ENCODE peak calls at places on chromosomes 4 and X, in seven cellular contexts. G is esophagus muscularis mucosa, C is stomach, X is suprapubic skin, V is breast epithelium, R is SK-N-SH, B is Panc1. L is an unnamed sample.

GRCh38 chrX:21847342-21847741 is 7.9 kb downstream of the MBTPS2 start:
- DNase-seq in G (no peak), C (no peak), X (no peak), V (no peak), R (no peak), B (no peak), L (no peak)

GRCh38 chr4:33425916-33426315 is 2705.7 kb downstream of the PCDH7 start:
- DNase-seq in G (no peak), C (no peak), X (no peak), V (no peak), R (no peak), B (no peak), L (no peak)

GRCh38 chrX:109974906-109975655 is 27.8 kb upstream of the TMEM164 start:
- DNase-seq in G (no peak), C (no peak), X (no peak), V (no peak), R (no peak), B (no peak), L (no peak)

GRCh38 chr4:94558392-94558920 is 106.7 kb downstream of the PDLIM5 start:
- DNase-seq in G (no peak), C (no peak), X (no peak), V (no peak), R (no peak), B (no peak), L (no peak)

GRCh38 chrX:21374163-21374993 is at the start of gene CNKSR2:
- DNase-seq in G (no peak), C (peak; percentile 65), X (peak; percentile 55), V (no peak), R (peak; percentile 87), B (no peak), L (no peak)

GRCh38 chr4:139227729-139228404 is 50.8 kb upstream of the ELF2 start:
- DNase-seq in G (no peak), C (no peak), X (no peak), V (no peak), R (no peak), B (no peak), L (no peak)

GRCh38 chr4:138910201-138910913 is 105.2 kb upstream of the NOCT start:
- DNase-seq in G (no peak), C (peak; percentile 37), X (no peak), V (no peak), R (peak; percentile 52), B (no peak), L (no peak)

GRCh38 chr4:88054229-88054628 is 46.8 kb downstream of the PKD2 start:
- DNase-seq in G (no peak), C (no peak), X (no peak), V (no peak), R (no peak), B (no peak), L (no peak)

GRCh38 chr4:158621729-158622128 is 50.0 kb downstream of the C4orf46 start:
- DNase-seq in G (no peak), C (no peak), X (no peak), V (no peak), R (no peak), B (no peak), L (no peak)

GRCh38 chr4:80005863-80006262 is 67.2 kb downstream of the ANTXR2 start:
- DNase-seq in G (no peak), C (no peak), X (no peak), V (no peak), R (no peak), B (no peak), L (no peak)

GRCh38 chrX:129480889-129481288 is 42.4 kb downstream of the SMARCA1 start:
- DNase-seq in G (no peak), C (no peak), X (no peak), V (no peak), R (no peak), B (no peak), L (no peak)

GRCh38 chrX:112662559-112663427 is 16.9 kb downstream of the LHFPL1 start:
- DNase-seq in G (no peak), C (no peak), X (no peak), V (no peak), R (no peak), B (no peak), L (no peak)

GRCh38 chr4:154491341-154491679 is 289 bp downstream of the DCHS2 start:
- DNase-seq in G (peak; percentile 89), C (no peak), X (no peak), V (no peak), R (peak; percentile 35), B (no peak), L (no peak)

GRCh38 chr4:140839888-140840790 is 84.0 kb upstream of the TBC1D9 start:
- DNase-seq in G (no peak), C (no peak), X (no peak), V (no peak), R (no peak), B (no peak), L (no peak)

GRCh38 chrX:131271274-131271673 is 17.8 kb downstream of the IGSF1 start:
- DNase-seq in G (no peak), C (no peak), X (no peak), V (no peak), R (no peak), B (no peak), L (no peak)

GRCh38 chrX:81206471-81206870 is 4.6 kb downstream of the SH3BGRL start:
- DNase-seq in G (no peak), C (no peak), X (no peak), V (no peak), R (no peak), B (no peak), L (no peak)

GRCh38 chr4:19961092-19961491 is 290.6 kb upstream of the SLIT2 start:
- DNase-seq in G (no peak), C (no peak), X (no peak), V (no peak), R (no peak), B (no peak), L (no peak)

GRCh38 chrX:29948653-29949052 is 266.7 kb upstream of the MAGEB2 start:
- DNase-seq in G (no peak), C (no peak), X (no peak), V (no peak), R (no peak), B (no peak), L (no peak)

GRCh38 chr4:163367651-163368050 is 24.0 kb downstream of the NPY5R start:
- DNase-seq in G (no peak), C (no peak), X (no peak), V (no peak), R (no peak), B (no peak), L (no peak)

GRCh38 chrX:86061407-86061806 is 14.0 kb upstream of the CHM start:
- DNase-seq in G (no peak), C (no peak), X (no peak), V (no peak), R (no peak), B (no peak), L (no peak)

GRCh38 chrX:48573690-48574269 is 504 bp upstream of the RBM3 start:
- DNase-seq in G (no peak), C (peak; percentile 30), X (peak; percentile 71), V (peak; percentile 28), R (peak; percentile 40), B (no peak), L (no peak)

GRCh38 chrX:110015027-110015426 is 12.1 kb downstream of the TMEM164 start:
- DNase-seq in G (no peak), C (no peak), X (no peak), V (no peak), R (no peak), B (no peak), L (no peak)

GRCh38 chr4:89482248-89482647 is 174.6 kb upstream of the GPRIN3 start:
- DNase-seq in G (no peak), C (no peak), X (no peak), V (no peak), R (peak; percentile 61), B (no peak), L (no peak)

GRCh38 chrX:15301924-15302323 is 13.5 kb downstream of the ASB11 start:
- DNase-seq in G (no peak), C (no peak), X (peak; percentile 81), V (no peak), R (no peak), B (no peak), L (no peak)

GRCh38 chr4:161546902-161547301 is 616.9 kb downstream of the FSTL5 start:
- DNase-seq in G (no peak), C (no peak), X (no peak), V (no peak), R (no peak), B (no peak), L (no peak)

DNA sequence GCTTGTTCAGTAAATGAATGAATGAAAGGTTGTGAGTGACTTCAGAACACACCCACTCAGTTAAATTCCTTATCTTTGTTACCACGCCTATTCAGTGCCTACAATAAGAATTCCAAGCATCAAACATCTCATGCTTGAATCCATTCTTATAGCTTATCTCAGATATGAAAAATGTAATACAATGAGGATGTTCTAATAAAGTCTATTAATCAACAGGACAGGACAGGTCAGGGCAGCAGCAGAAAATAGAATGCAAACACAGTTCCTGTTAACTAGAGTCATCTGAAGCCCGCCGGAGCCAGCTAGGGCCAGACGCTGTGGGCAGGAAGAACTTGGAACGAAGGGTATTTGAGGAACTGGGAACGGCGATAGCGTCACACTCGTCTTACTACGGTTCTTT is 48.5 kb downstream of the SEL1L3 start:
- DNase-seq in G (no peak), C (peak; percentile 34), X (no peak), V (no peak), R (no peak), B (no peak), L (no peak)
- TF ChIP-seq POLR2AphosphoS5 in G (no peak), C (no peak), X (no peak), V (no peak), R (no peak), B (no peak), L (no peak)

DNA sequence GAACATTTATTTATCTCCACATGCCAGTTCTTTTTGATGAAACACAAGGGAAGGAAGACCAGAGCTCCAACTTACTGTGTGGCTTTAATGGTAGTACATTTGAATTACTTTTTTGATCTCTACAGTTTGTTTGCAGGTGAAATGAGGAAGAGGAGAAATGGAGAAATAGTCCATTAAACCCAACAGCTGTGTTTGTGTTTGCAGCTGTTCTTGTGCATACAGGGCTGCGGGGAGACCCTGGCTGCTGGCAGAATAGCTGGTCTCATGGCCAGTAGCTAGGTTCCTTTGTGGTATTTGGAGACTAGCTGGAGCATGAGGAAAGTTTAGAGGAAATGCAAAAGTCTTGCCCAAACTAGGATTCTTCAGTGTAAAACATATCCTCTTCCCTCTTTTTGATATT is 374.8 kb downstream of the GPAT3 start:
- DNase-seq in G (no peak), C (no peak), X (no peak), V (no peak), R (no peak), B (no peak), L (no peak)
- TF ChIP-seq CTCF in G (no peak), C (no peak), X (no peak), V (no peak), R (no peak), B (no peak), L (no peak)

GRCh38 chr4:41747230-41748055 is 1.1 kb downstream of the PHOX2B start:
- DNase-seq in G (peak; percentile 88), C (no peak), X (no peak), V (no peak), R (peak; percentile 51), B (no peak), L (no peak)
- TF ChIP-seq POLR2AphosphoS5 in G (no peak), C (no peak), X (no peak), V (no peak), R (no peak), B (no peak), L (no peak)

GRCh38 chrX:103378990-103379389 is 2.7 kb downstream of the BEX3 start:
- DNase-seq in G (no peak), C (no peak), X (no peak), V (no peak), R (no peak), B (no peak), L (no peak)
- TF ChIP-seq CTCF in G (no peak), C (no peak), X (no peak), V (no peak), R (no peak), B (no peak), L (no peak)

GRCh38 chrX:45775462-45775861 is 574.8 kb upstream of the DIPK2B start:
- DNase-seq in G (no peak), C (no peak), X (no peak), V (peak; percentile 56), R (no peak), B (no peak), L (no peak)
- TF ChIP-seq POLR2AphosphoS5 in G (no peak), C (no peak), X (no peak), V (no peak), R (no peak), B (no peak), L (no peak)